ENCODE peak calls at places on chromosomes 1 and 21, in seven cellular contexts. O is uterus, R is adrenal gland, B is GM12878, D is IMR-90, Z is heart left ventricle, V is gastrocnemius medialis. U is an unnamed sample. For H3K4me1, the result is how much of the 10 kb centered on the place peaks cover.

GRCh38 chr1:168945870-168946269 is 160.6 kb upstream of the ATP1B1 start:
- DNase-seq in O (no peak), R (peak), B (no peak), D (no peak), Z (peak), V (peak), U (no peak)

GRCh38 chr1:246032111-246032551 is 474.9 kb downstream of the SMYD3 start:
- DNase-seq in O (no peak), R (no peak), B (no peak), D (no peak), Z (no peak), V (no peak), U (no peak)

GRCh38 chr1:212030936-212031528 is 4.3 kb downstream of the INTS7 start:
- DNase-seq in O (no peak), R (peak), B (no peak), D (peak), Z (no peak), V (no peak), U (no peak)

GRCh38 chr1:6162773-6163172 is 17.3 kb downstream of the CHD5 start:
- DNase-seq in O (no peak), R (no peak), B (no peak), D (no peak), Z (no peak), V (no peak), U (no peak)

GRCh38 chr1:31498376-31499040 is 77.8 kb upstream of the TINAGL1 start:
- DNase-seq in O (no peak), R (no peak), B (no peak), D (no peak), Z (no peak), V (no peak), U (no peak)

GRCh38 chr1:59072017-59072947 is 224.6 kb upstream of the FGGY start:
- DNase-seq in O (no peak), R (peak), B (no peak), D (peak), Z (no peak), V (no peak), U (no peak)

GRCh38 chr1:99482286-99482685 is 163.6 kb upstream of the PALMD start:
- DNase-seq in O (no peak), R (no peak), B (no peak), D (no peak), Z (no peak), V (no peak), U (no peak)

GRCh38 chr1:36344395-36344680 is 20.9 kb upstream of the EVA1B start:
- DNase-seq in O (no peak), R (no peak), B (no peak), D (no peak), Z (no peak), V (no peak), U (no peak)

GRCh38 chr1:938711-939504 is 15.2 kb downstream of the SAMD11 start:
- DNase-seq in O (no peak), R (no peak), B (no peak), D (no peak), Z (no peak), V (no peak), U (no peak)

GRCh38 chr21:45140346-45140940 is 66.1 kb downstream of the ADARB1 start:
- DNase-seq in O (peak), R (peak), B (no peak), D (peak), Z (peak), V (peak), U (no peak)

GRCh38 chr1:117059678-117060440 is at the start of gene TTF2:
- DNase-seq in O (peak), R (peak), B (peak), D (peak), Z (peak), V (peak), U (peak)

GRCh38 chr1:17944606-17945005 is 163.0 kb upstream of the IGSF21 start:
- DNase-seq in O (no peak), R (no peak), B (no peak), D (no peak), Z (no peak), V (no peak), U (no peak)

GRCh38 chr1:203342192-203342940 is 8.6 kb downstream of the FMOD start:
- DNase-seq in O (peak), R (peak), B (no peak), D (peak), Z (peak), V (no peak), U (no peak)

GRCh38 chr21:26194811-26195251 is 24.3 kb upstream of the APP start:
- DNase-seq in O (no peak), R (no peak), B (no peak), D (peak), Z (no peak), V (no peak), U (no peak)

GRCh38 chr1:248810727-248811513 is 14.8 kb downstream of the SH3BP5L start:
- DNase-seq in O (no peak), R (peak), B (no peak), D (no peak), Z (no peak), V (peak), U (no peak)

GRCh38 chr1:201137579-201138310 is 10.8 kb upstream of the ASCL5 start:
- DNase-seq in O (peak), R (peak), B (no peak), D (peak), Z (peak), V (peak), U (no peak)

GRCh38 chr1:88802950-88803349 is 88.4 kb downstream of the GTF2B start:
- DNase-seq in O (no peak), R (no peak), B (no peak), D (peak), Z (no peak), V (no peak), U (no peak)

GRCh38 chr1:43525995-43526394 is 4.7 kb upstream of the PTPRF start:
- DNase-seq in O (no peak), R (no peak), B (no peak), D (peak), Z (no peak), V (no peak), U (no peak)

GRCh38 chr1:24535021-24535424 is 20.9 kb upstream of the NCMAP start:
- DNase-seq in O (no peak), R (no peak), B (no peak), D (no peak), Z (no peak), V (no peak), U (no peak)

GRCh38 chr1:103516693-103517092 is 8.8 kb upstream of the RNPC3 start:
- DNase-seq in O (no peak), R (no peak), B (no peak), D (peak), Z (no peak), V (no peak), U (no peak)

GRCh38 chr1:47448462-47449233 is 10.8 kb downstream of the FOXD2 start:
- DNase-seq in O (no peak), R (no peak), B (no peak), D (no peak), Z (no peak), V (no peak), U (no peak)

GRCh38 chr1:161086457-161086856 is 2.9 kb downstream of the NECTIN4 start:
- DNase-seq in O (no peak), R (no peak), B (no peak), D (no peak), Z (no peak), V (no peak), U (no peak)

GRCh38 chr1:42290130-42290529 is 44.9 kb downstream of the FOXJ3 start:
- DNase-seq in O (no peak), R (no peak), B (no peak), D (peak), Z (no peak), V (no peak), U (no peak)

GRCh38 chr1:25802915-25803314 is 2.9 kb downstream of the SELENON start:
- DNase-seq in O (no peak), R (no peak), B (no peak), D (no peak), Z (no peak), V (no peak), U (no peak)

GRCh38 chr21:36030581-36031189 is 29.6 kb downstream of the SETD4 start:
- DNase-seq in O (no peak), R (no peak), B (no peak), D (peak), Z (no peak), V (no peak), U (no peak)

GRCh38 chr21:25956993-25957714 is 213.4 kb downstream of the APP start:
- DNase-seq in O (no peak), R (peak), B (no peak), D (peak), Z (no peak), V (peak), U (no peak)

GRCh38 chr1:54867717-54868057 is 19.3 kb downstream of the DHCR24 start:
- DNase-seq in O (no peak), R (no peak), B (no peak), D (no peak), Z (no peak), V (no peak), U (no peak)

GRCh38 chr1:31216016-31216415 is 23.7 kb downstream of the NKAIN1 start:
- DNase-seq in O (peak), R (peak), B (no peak), D (peak), Z (peak), V (no peak), U (no peak)

GRCh38 chr1:233293556-233294446 is 1.7 kb downstream of the PCNX2 start:
- DNase-seq in O (no peak), R (no peak), B (no peak), D (peak), Z (no peak), V (no peak), U (no peak)

GRCh38 chr1:15835205-15835740 is 12.2 kb upstream of the SPEN start:
- DNase-seq in O (no peak), R (no peak), B (no peak), D (no peak), Z (no peak), V (no peak), U (no peak)
- TF ChIP-seq CTCF in O (no peak), R (no peak), B (no peak), D (no peak), Z (no peak), V (no peak), U (no peak)

DNA sequence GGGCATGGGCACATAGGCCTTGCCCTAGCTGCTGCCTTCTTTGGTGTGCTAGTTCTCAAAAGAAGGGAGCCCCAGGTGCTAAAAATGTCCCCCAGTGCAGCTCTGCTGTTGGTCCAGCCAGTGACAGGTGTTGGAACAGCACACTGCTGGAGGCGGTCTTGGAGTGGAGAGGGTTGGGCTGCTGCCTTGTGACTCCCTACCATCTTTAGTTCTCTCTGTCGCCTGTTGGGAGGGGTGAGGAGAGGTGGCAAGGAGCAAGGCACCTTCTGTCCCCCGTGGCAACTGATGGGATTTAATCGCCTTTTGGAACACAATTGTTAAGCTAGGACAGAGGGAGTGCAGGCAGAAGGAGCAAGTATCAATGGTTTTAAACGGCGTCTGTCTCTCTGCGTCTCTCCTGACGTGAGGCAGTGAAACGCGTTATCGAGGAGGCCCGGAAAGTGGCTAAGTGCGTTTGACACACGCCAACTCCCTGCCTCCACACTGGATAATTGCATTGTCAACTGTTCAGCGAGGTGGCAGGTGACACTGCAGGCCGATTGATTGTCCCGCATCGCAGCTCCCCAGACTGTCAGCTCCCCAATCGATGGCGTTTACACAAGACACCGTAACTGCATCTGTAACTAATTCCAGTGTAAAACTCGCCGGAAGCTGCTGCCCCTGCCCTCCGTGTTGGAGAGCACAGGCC is 34.0 kb downstream of the TMEM53 start:
- DNase-seq in O (no peak), R (no peak), B (no peak), D (no peak), Z (no peak), V (peak), U (no peak)
- H3K4me1 ChIP-seq in O (under half), R (under half), B (under half), D (under half), Z (half or more), V (half or more), U (under half)

DNA sequence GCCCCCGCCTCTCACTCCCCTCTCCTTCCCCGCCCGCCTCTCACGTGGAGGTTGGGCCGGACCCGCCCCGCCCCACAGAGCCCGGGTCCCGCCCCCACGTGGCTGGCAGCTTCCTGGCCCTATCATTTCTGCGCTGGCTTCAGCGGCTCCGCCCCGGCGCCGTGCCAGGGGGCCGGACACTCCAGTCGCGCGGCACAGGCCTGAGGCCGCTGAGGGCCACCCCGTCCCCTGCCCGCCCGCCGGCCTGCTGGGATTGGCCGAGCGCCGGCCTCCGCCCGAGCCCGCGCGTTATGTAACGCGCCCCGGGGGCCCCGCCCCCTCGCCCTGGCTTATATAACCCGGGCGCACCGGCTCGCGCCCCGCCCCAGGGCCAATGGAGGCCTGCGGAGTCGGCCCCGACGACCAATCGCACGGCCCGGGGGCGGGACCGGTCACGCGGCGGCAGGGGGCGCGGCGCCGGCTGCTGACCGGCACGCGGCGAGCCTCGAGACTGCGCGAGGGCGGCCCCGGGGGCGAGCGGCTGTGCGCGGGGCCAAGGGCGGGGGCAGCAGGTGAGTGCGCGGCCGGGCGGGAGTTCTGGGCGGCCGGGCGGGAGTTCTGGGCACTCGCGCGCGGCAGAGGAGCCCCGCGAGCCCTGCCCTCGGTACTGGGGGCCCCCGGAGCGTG is at the start of gene PER3:
- DNase-seq in O (peak), R (peak), B (peak), D (peak), Z (peak), V (peak), U (peak)
- TF ChIP-seq POLR2A in O (peak), R (no peak), B (peak), D (no peak), Z (no peak), V (peak), U (peak)

GRCh38 chr1:63870152-63870551 is 96.3 kb downstream of the ROR1 start:
- DNase-seq in O (no peak), R (no peak), B (no peak), D (no peak), Z (no peak), V (no peak), U (no peak)
- TF ChIP-seq CTCF in O (no peak), R (no peak), B (no peak), D (no peak), Z (no peak), V (no peak), U (no peak)

GRCh38 chr1:230137328-230137815 is 70.3 kb downstream of the GALNT2 start:
- DNase-seq in O (no peak), R (no peak), B (no peak), D (no peak), Z (no peak), V (no peak), U (no peak)
- H3K4me1 ChIP-seq in O (under half), R (under half), B (under half), D (under half), Z (under half), V (under half), U (under half)

GRCh38 chr1:14516974-14517812 is 81.3 kb upstream of the KAZN start:
- DNase-seq in O (no peak), R (peak), B (peak), D (peak), Z (no peak), V (no peak), U (no peak)
- TF ChIP-seq POLR2A in O (no peak), R (no peak), B (no peak), D (no peak), Z (no peak), V (no peak), U (no peak)

DNA sequence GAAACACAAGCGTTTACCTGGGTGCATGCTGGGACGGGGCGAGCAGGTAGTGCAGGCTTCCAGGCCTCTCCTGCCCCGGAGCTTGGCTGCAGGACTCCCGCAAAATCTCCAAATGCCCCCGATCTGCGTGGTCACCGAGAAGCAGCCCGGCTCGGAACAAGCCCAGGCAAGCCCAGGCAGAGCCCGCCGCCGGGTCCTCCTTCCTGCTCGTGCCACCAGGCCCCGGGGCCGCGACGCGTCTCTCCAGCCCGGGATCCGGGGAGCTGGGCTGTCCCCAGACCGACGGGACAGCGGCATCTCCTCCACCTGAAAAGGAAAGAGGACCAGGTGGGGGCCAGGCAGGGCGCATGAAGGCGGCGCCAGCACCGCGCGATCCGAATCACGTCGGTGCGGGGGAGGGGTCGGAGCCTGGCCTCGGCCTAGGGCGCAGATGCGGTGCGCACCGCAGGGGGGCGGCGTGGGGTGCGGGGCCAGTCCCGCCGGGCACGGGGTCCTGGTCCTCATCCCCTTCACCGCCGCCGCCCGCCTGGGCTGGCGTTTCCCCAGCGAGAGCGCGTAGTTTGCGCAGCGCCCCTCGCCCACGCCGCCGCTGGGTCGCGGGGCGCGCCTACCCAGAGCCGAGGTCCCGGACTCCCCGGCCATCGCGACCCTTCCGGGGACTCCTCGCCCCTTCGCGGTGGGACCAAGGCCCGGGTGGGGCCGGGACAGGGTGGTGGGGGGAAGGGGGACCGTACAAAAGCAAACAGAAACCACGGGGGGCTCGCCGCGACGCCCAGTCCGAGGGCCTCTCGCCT is 52.4 kb upstream of the H6PD start:
- DNase-seq in O (no peak), R (peak), B (no peak), D (no peak), Z (peak), V (no peak), U (no peak)
- TF ChIP-seq CTCF in O (peak), R (no peak), B (no peak), D (peak), Z (no peak), V (peak), U (peak)

DNA sequence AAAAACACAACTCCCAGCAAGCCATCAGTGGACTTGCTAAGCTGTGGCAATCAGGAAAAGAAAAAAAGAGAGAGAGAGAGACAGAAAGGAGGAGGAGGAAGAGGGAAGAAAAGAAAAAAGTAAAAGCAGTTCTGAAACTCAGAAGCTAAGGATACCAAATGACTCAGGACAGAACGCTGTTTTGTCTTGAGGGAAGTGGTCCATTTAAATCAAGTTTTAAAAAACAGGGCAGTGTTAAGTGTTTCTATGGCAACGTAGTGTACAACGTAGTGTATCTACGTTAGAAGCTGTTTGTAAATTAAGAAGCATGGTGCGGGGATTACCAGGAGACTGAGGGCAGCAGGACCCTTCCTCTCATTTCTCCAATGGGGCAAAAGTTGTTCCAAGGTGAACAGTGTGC is 5.8 kb downstream of the ADORA3 start:
- DNase-seq in O (no peak), R (no peak), B (no peak), D (no peak), Z (no peak), V (no peak), U (no peak)
- H3K4me1 ChIP-seq in O (under half), R (under half), B (under half), D (under half), Z (under half), V (under half), U (under half)

GRCh38 chr21:15539376-15539775 is 190.4 kb upstream of the USP25 start:
- DNase-seq in O (no peak), R (no peak), B (no peak), D (no peak), Z (no peak), V (no peak), U (no peak)

GRCh38 chr21:15533618-15534017 is 196.2 kb upstream of the USP25 start:
- DNase-seq in O (no peak), R (no peak), B (no peak), D (no peak), Z (no peak), V (no peak), U (no peak)

GRCh38 chr21:15531986-15532385 is 197.8 kb upstream of the USP25 start:
- DNase-seq in O (no peak), R (no peak), B (no peak), D (no peak), Z (no peak), V (no peak), U (no peak)

DNA sequence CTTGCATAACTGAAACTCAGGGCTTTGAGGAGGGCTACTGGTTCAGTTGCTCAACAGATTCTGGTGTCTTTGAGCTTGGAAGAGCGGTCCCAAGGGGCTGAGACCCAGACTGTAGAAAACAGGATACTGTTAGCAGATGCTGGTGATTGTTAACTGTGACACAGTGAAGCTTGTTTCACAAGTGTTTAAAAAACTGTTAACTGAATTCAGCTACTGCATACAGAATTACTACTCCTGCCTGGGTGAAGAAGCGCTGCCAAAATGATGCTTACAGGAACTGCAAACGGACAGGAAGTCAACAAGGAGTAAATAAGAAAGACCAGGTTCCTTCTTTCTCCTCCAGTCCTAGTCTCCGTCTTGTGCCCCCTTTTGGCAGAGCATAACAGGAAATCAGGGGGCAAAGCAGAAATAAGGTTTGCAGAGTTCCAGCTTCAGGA is 195.3 kb upstream of the USP25 start:
- DNase-seq in O (no peak), R (no peak), B (no peak), D (no peak), Z (no peak), V (no peak), U (no peak)
- TF ChIP-seq POLR2A in O (no peak), R (no peak), B (no peak), D (no peak), Z (no peak), V (no peak), U (no peak)

U was measured in esophagus squamous epithelium.